ENCODE peak calls at places on chromosomes 7 and 10, in five cellular contexts. P is GM10248, I is H9, X is lower leg skin, H is neural crest cell. T is an unnamed sample.

GRCh38 chr10:89327803-89328441 is at the start of gene IFIT3:
- DNase-seq in P (peak), I (no peak), X (peak), H (peak), T (peak)

GRCh38 chr7:130144632-130145171 is 60.5 kb downstream of the TMEM209 start:
- DNase-seq in P (no peak), I (no peak), X (no peak), H (no peak), T (peak)

GRCh38 chr7:1562126-1562525 is 6.1 kb upstream of the TMEM184A start:
- DNase-seq in P (no peak), I (no peak), X (no peak), H (no peak), T (no peak)

GRCh38 chr7:98294798-98295382 is 13.4 kb downstream of the BRI3 start:
- DNase-seq in P (peak), I (peak), X (no peak), H (peak), T (peak)

GRCh38 chr10:18104223-18104872 is 35.9 kb upstream of the CACNB2 start:
- DNase-seq in P (peak), I (peak), X (peak), H (peak), T (peak)

GRCh38 chr7:150897502-150898474 is 45.5 kb downstream of the AOC1 start:
- DNase-seq in P (peak), I (no peak), X (no peak), H (no peak), T (no peak)

GRCh38 chr10:74223755-74224530 is 72.9 kb downstream of the ADK start:
- DNase-seq in P (no peak), I (no peak), X (no peak), H (no peak), T (peak)

GRCh38 chr10:21556527-21556926 is 22.5 kb downstream of the MLLT10 start:
- DNase-seq in P (no peak), I (no peak), X (no peak), H (no peak), T (no peak)

GRCh38 chr7:115299379-115300038 is 377.6 kb downstream of the MDFIC start:
- DNase-seq in P (no peak), I (no peak), X (no peak), H (no peak), T (no peak)

GRCh38 chr10:48633381-48634197 is 28.7 kb upstream of the ARHGAP22 start:
- DNase-seq in P (no peak), I (no peak), X (no peak), H (no peak), T (no peak)

GRCh38 chr7:468681-469590 is 50.7 kb downstream of the PDGFA start:
- DNase-seq in P (no peak), I (no peak), X (no peak), H (no peak), T (peak)

GRCh38 chr10:50635286-50635685 is 11.5 kb upstream of the SGMS1 start:
- DNase-seq in P (no peak), I (no peak), X (no peak), H (no peak), T (peak)

GRCh38 chr7:149454750-149455149 is 6.1 kb downstream of the ZNF777 start:
- DNase-seq in P (no peak), I (no peak), X (no peak), H (no peak), T (no peak)

GRCh38 chr10:44673245-44673999 is 237.7 kb upstream of the TMEM72 start:
- DNase-seq in P (no peak), I (no peak), X (no peak), H (no peak), T (no peak)

GRCh38 chr7:285731-286130 is 4.2 kb upstream of the FOXL3 start:
- DNase-seq in P (no peak), I (no peak), X (no peak), H (no peak), T (no peak)

GRCh38 chr10:48518926-48519730 is 85.7 kb downstream of the ARHGAP22 start:
- DNase-seq in P (no peak), I (no peak), X (no peak), H (no peak), T (no peak)

GRCh38 chr7:21454182-21454581 is 26.3 kb downstream of the SP4 start:
- DNase-seq in P (no peak), I (no peak), X (no peak), H (no peak), T (no peak)

GRCh38 chr7:46696741-46697140 is 775.7 kb upstream of the IGFBP3 start:
- DNase-seq in P (no peak), I (no peak), X (no peak), H (no peak), T (no peak)

GRCh38 chr10:70617798-70618568 is 15.4 kb upstream of the PRF1 start:
- DNase-seq in P (no peak), I (no peak), X (no peak), H (no peak), T (peak)

GRCh38 chr10:117345143-117345542 is 30.1 kb downstream of the PDZD8 start:
- DNase-seq in P (no peak), I (peak), X (no peak), H (no peak), T (no peak)

GRCh38 chr7:27868117-27868516 is 128.2 kb downstream of the TAX1BP1 start:
- DNase-seq in P (no peak), I (no peak), X (no peak), H (no peak), T (peak)

GRCh38 chr7:28408105-28408973 is 4.0 kb upstream of the CREB5 start:
- DNase-seq in P (peak), I (peak), X (peak), H (peak), T (no peak)

GRCh38 chr7:130009848-130010688 is 41.1 kb downstream of the ZC3HC1 start:
- DNase-seq in P (peak), I (no peak), X (no peak), H (no peak), T (peak)

GRCh38 chr7:27173412-27174076 is 576 bp downstream of the HOXA10 start:
- DNase-seq in P (no peak), I (peak), X (no peak), H (no peak), T (no peak)

GRCh38 chr10:33412261-33413092 is 78.0 kb upstream of the NRP1 start:
- DNase-seq in P (no peak), I (no peak), X (peak), H (no peak), T (peak)

GRCh38 chr10:18533921-18534320 is 117.5 kb downstream of the NSUN6 start:
- DNase-seq in P (no peak), I (no peak), X (no peak), H (no peak), T (no peak)

GRCh38 chr10:10165415-10165814 is 852.3 kb upstream of the CELF2 start:
- DNase-seq in P (no peak), I (no peak), X (no peak), H (no peak), T (no peak)

GRCh38 chr7:20798081-20798693 is 11.5 kb upstream of the SP8 start:
- DNase-seq in P (peak), I (peak), X (no peak), H (peak), T (no peak)

GRCh38 chr10:67788028-67788886 is 49.7 kb downstream of the DNAJC12 start:
- DNase-seq in P (peak), I (peak), X (peak), H (peak), T (peak)

GRCh38 chr10:31358688-31359330 is 39.8 kb downstream of the ZEB1 start:
- DNase-seq in P (no peak), I (no peak), X (no peak), H (no peak), T (no peak)

GRCh38 chr7:152313879-152314604 is 121.8 kb downstream of the KMT2C start:
- DNase-seq in P (no peak), I (no peak), X (peak), H (no peak), T (peak)

GRCh38 chr7:113291058-113291457 is 172.7 kb upstream of the SMIM30 start:
- DNase-seq in P (no peak), I (no peak), X (no peak), H (no peak), T (no peak)

GRCh38 chr7:116772926-116773749 is 89.2 kb upstream of the CAPZA2 start:
- DNase-seq in P (no peak), I (no peak), X (no peak), H (no peak), T (no peak)

GRCh38 chr10:78491812-78492211 is 458.1 kb downstream of the RPS24 start:
- DNase-seq in P (no peak), I (no peak), X (no peak), H (no peak), T (no peak)

GRCh38 chr10:13724484-13724883 is 137.7 kb downstream of the PRPF18 start:
- DNase-seq in P (no peak), I (no peak), X (no peak), H (no peak), T (no peak)

GRCh38 chr7:73842248-73842895 is at the start of gene METTL27:
- DNase-seq in P (peak), I (peak), X (peak), H (peak), T (peak)

GRCh38 chr10:91935886-91936285 is 12.3 kb downstream of the BTAF1 start:
- DNase-seq in P (no peak), I (no peak), X (no peak), H (no peak), T (no peak)

GRCh38 chr10:20418286-20418685 is 478.8 kb downstream of the NEBL start:
- DNase-seq in P (no peak), I (no peak), X (no peak), H (no peak), T (no peak)

GRCh38 chr10:20417791-20418190 is 479.3 kb downstream of the NEBL start:
- DNase-seq in P (no peak), I (no peak), X (no peak), H (no peak), T (no peak)

GRCh38 chr10:20415684-20416083 is 481.4 kb downstream of the NEBL start:
- DNase-seq in P (no peak), I (no peak), X (no peak), H (no peak), T (no peak)
- TF ChIP-seq CTCF in P (no peak), I (no peak), X (no peak), H (no peak), T (no peak)

GRCh38 chr7:133853706-133854276 is 273.3 kb upstream of the LRGUK start:
- DNase-seq in P (peak), I (peak), X (peak), H (no peak), T (peak)
- TF ChIP-seq CTCF in P (peak), I (peak), X (no peak), H (peak), T (peak)

GRCh38 chr7:100629117-100629711 is 12.1 kb downstream of the TFR2 start:
- DNase-seq in P (no peak), I (peak), X (no peak), H (peak), T (no peak)
- TF ChIP-seq CTCF in P (peak), I (peak), X (no peak), H (peak), T (peak)

DNA sequence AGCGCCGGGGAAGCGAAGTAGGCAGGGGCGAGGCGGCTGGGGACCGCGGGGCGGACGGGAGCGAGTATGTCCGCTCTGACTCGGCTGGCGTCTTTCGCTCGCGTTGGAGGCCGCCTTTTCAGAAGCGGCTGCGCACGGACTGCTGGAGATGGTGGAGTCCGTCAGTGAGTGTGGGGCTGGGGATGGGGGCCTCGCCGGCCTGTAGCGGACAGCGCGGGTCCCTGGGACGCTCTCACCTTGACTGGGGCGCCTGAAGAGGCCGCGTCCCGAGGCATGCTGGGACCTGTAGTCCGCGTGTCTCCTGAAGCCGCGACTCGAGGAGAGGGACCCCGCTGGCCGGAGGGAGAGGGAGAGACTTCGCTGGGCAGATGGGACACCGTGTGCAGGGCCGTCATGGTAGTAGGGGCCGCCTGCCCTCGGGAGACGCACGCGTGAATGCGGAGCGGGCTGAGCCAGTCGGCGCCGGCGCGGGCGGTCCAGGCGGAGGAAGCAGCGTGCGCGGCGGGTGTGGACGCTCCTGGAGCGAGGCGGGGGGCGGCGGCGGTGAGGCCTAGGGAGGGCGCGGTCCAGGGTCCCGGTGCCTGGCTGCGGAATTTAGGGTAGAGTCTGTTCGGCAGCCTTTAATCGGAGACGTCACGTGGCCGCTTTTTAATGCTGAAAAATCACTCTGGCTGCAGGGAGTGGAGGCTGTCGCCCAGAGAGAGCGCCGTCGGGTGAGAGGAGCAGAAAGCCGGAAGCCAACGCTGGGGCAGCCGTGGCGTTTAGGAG is at the start of gene NDUFB2:
- DNase-seq in P (peak), I (peak), X (peak), H (peak), T (peak)
- TF ChIP-seq CTCF in P (no peak), I (no peak), X (no peak), H (peak), T (no peak)

DNA sequence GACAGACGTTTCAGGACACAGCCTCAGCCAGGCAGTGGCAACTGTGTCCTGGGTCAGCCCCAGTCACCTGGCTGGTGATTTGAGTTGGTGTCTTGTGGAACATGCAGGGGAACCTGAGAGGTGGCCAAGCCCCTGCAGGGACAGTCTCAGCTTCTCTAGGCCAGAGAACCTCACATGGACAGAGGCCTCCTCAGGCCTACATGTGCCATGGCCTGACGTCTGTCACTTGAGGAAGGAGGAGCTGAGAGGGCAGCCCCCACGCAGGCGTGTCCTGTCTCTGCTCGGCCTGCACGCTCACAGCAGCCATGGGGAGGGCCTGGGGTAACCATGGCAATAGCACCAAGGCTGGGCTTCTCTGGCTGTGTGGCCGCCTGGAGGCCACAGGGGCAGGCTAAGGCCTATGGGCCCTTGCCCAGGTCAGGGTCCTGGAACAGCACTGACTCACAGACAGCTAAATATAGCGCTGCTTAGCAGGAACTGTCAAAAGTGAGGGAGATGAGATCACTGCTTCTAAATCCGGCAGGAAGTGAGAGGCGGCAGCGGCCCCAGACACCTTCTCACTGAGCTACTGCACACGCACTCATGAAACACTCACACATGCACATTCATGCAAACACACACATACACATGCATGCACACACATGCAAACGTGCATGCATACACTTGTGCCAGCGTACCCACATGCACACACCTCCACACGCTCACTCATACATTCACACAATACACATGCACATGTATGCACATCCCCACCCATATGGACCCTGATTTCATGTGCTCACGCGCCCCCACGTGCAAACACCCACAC is 57.0 kb downstream of the YKT6 start:
- DNase-seq in P (peak), I (no peak), X (peak), H (peak), T (peak)
- TF ChIP-seq CTCF in P (peak), I (no peak), X (no peak), H (no peak), T (no peak)

DNA sequence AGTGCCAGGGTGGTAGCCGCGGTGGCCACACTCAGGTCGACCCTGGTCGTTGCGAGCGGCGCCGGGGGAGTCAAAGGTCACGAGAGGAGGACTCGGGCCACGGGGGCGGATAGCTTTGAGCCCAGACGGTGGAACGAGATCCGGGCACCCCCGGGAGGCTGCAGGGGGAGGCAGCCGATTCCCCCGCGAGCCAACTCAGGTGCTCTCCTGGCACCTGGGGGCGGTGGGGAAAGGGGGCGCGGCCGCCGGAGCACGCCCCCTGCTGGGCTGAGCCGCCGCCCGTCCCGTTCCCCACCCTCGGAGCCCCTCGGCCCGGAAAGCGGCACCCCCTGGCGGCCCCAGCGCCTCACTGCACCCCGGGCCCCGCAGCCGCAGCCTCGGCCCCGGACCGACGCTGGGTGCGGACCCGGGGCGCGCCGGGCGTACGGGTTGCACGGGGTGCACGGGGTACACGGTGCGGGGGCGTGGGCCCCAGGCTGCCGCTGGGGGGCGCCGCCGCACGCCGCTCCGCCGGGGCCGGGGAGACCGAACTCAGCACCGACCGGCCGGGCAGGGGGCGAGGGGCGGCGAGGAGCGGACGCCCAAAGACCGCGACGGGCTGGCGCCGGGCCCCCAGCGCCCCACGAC is 513 bp upstream of the NYAP1 start:
- DNase-seq in P (peak), I (peak), X (no peak), H (peak), T (peak)
- TF ChIP-seq CTCF in P (peak), I (peak), X (no peak), H (peak), T (peak)